ENCODE peak calls at places on chromosomes 6 and 20, in seven cellular contexts. A is heart left ventricle, U is heart right ventricle, R is GM12878, H is cardiac muscle cell, C is adrenal gland, M is ovary. L is an unnamed sample. For H3K27me3, the result is how much of the 10 kb centered on the place peaks cover.

GRCh38 chr6:14383393-14384174 is 266.0 kb downstream of the CD83 start:
- DNase-seq in A (no peak), U (no peak), R (no peak), H (no peak), C (no peak), M (no peak), L (no peak)

GRCh38 chr20:18654448-18654773 is 66.6 kb downstream of the DTD1 start:
- DNase-seq in A (no peak), U (no peak), R (no peak), H (no peak), C (no peak), M (no peak), L (no peak)

GRCh38 chr20:623704-624103 is 13.6 kb upstream of the TCF15 start:
- DNase-seq in A (no peak), U (no peak), R (no peak), H (no peak), C (no peak), M (no peak), L (no peak)

GRCh38 chr6:44284867-44285266 is 14.6 kb downstream of the TMEM151B start:
- DNase-seq in A (no peak), U (no peak), R (no peak), H (no peak), C (no peak), M (no peak), L (no peak)

GRCh38 chr6:35970181-35970580 is 49.3 kb upstream of the SRPK1 start:
- DNase-seq in A (no peak), U (no peak), R (no peak), H (no peak), C (no peak), M (no peak), L (no peak)

GRCh38 chr6:56624046-56624727 is 18.5 kb downstream of the DST start:
- DNase-seq in A (no peak), U (no peak), R (no peak), H (no peak), C (no peak), M (no peak), L (no peak)

GRCh38 chr6:143936347-143936746 is 71.7 kb downstream of the PLAGL1 start:
- DNase-seq in A (no peak), U (no peak), R (no peak), H (no peak), C (no peak), M (no peak), L (no peak)

GRCh38 chr20:20010639-20011500 is 6.3 kb upstream of the NAA20 start:
- DNase-seq in A (no peak), U (no peak), R (no peak), H (no peak), C (no peak), M (no peak), L (no peak)

GRCh38 chr20:46040902-46041535 is 12.0 kb downstream of the SLC12A5 start:
- DNase-seq in A (no peak), U (peak), R (no peak), H (peak), C (peak), M (peak), L (no peak)

GRCh38 chr6:92196320-92196719 is 1223.0 kb downstream of the EPHA7 start:
- DNase-seq in A (no peak), U (no peak), R (no peak), H (no peak), C (no peak), M (no peak), L (no peak)

GRCh38 chr6:141809901-141810300 is 322.8 kb upstream of the GJE1 start:
- DNase-seq in A (no peak), U (no peak), R (no peak), H (no peak), C (no peak), M (no peak), L (no peak)

GRCh38 chr6:31659649-31660223 is 842 bp downstream of the C6orf47 start:
- DNase-seq in A (no peak), U (no peak), R (no peak), H (peak), C (no peak), M (no peak), L (no peak)

GRCh38 chr6:135251416-135251815 is 70.3 kb downstream of the MYB start:
- DNase-seq in A (no peak), U (no peak), R (no peak), H (no peak), C (no peak), M (no peak), L (no peak)

GRCh38 chr6:7615611-7616383 is 25.8 kb downstream of the SNRNP48 start:
- DNase-seq in A (no peak), U (no peak), R (no peak), H (peak), C (peak), M (no peak), L (peak)

GRCh38 chr20:47719625-47720024 is 65.7 kb downstream of the SULF2 start:
- DNase-seq in A (no peak), U (no peak), R (no peak), H (no peak), C (no peak), M (no peak), L (no peak)

GRCh38 chr6:2563635-2564034 is 187.1 kb downstream of the MYLK4 start:
- DNase-seq in A (no peak), U (no peak), R (peak), H (no peak), C (no peak), M (no peak), L (peak)

GRCh38 chr6:24436979-24437378 is 34.2 kb downstream of the MRS2 start:
- DNase-seq in A (no peak), U (no peak), R (no peak), H (no peak), C (no peak), M (no peak), L (no peak)

GRCh38 chr20:41540916-41541315 is 77.3 kb downstream of the CHD6 start:
- DNase-seq in A (no peak), U (no peak), R (no peak), H (no peak), C (no peak), M (no peak), L (no peak)

GRCh38 chr6:108260126-108260808 is 573 bp downstream of the SNX3 start:
- DNase-seq in A (peak), U (no peak), R (peak), H (peak), C (peak), M (no peak), L (no peak)

GRCh38 chr20:52060794-52061714 is 130.5 kb downstream of the ZFP64 start:
- DNase-seq in A (no peak), U (no peak), R (no peak), H (peak), C (no peak), M (no peak), L (no peak)

GRCh38 chr20:34622821-34623451 is 54.0 kb downstream of the PIGU start:
- DNase-seq in A (no peak), U (no peak), R (no peak), H (no peak), C (no peak), M (no peak), L (no peak)

GRCh38 chr6:77457720-77458349 is 5.5 kb downstream of the HTR1B start:
- DNase-seq in A (no peak), U (peak), R (no peak), H (peak), C (peak), M (peak), L (no peak)

GRCh38 chr6:154448448-154449096 is 61.9 kb downstream of the CNKSR3 start:
- DNase-seq in A (no peak), U (no peak), R (no peak), H (peak), C (no peak), M (no peak), L (no peak)

GRCh38 chr6:3013486-3013885 is 13.8 kb downstream of the NQO2 start:
- DNase-seq in A (peak), U (peak), R (no peak), H (no peak), C (peak), M (no peak), L (no peak)

GRCh38 chr6:7087066-7087465 is 20.7 kb upstream of the RREB1 start:
- DNase-seq in A (no peak), U (no peak), R (no peak), H (no peak), C (no peak), M (no peak), L (no peak)

GRCh38 chr6:43761666-43762409 is 8.2 kb upstream of the VEGFA start:
- DNase-seq in A (no peak), U (no peak), R (no peak), H (no peak), C (no peak), M (peak), L (no peak)

GRCh38 chr6:124040655-124041054 is 237.0 kb downstream of the NKAIN2 start:
- DNase-seq in A (no peak), U (no peak), R (no peak), H (no peak), C (no peak), M (no peak), L (no peak)

GRCh38 chr6:33313105-33313708 is 671 bp downstream of the TAPBP start:
- DNase-seq in A (peak), U (peak), R (no peak), H (no peak), C (peak), M (peak), L (no peak)

GRCh38 chr6:121879149-121879548 is 443.7 kb downstream of the GJA1 start:
- DNase-seq in A (no peak), U (no peak), R (no peak), H (no peak), C (no peak), M (no peak), L (no peak)

GRCh38 chr20:43584448-43585138 is 6.1 kb upstream of the IFT52 start:
- DNase-seq in A (no peak), U (no peak), R (no peak), H (peak), C (no peak), M (no peak), L (no peak)

GRCh38 chr6:85865665-85866372 is 223.1 kb upstream of the SYNCRIP start:
- DNase-seq in A (no peak), U (no peak), R (no peak), H (no peak), C (peak), M (no peak), L (no peak)

GRCh38 chr6:10510592-10511367 is 10.4 kb upstream of the GCNT2 start:
- DNase-seq in A (peak), U (peak), R (no peak), H (peak), C (peak), M (no peak), L (no peak)

GRCh38 chr20:62638680-62639406 is 3.5 kb upstream of the SLCO4A1 start:
- DNase-seq in A (no peak), U (no peak), R (no peak), H (no peak), C (no peak), M (no peak), L (no peak)

GRCh38 chr20:62636446-62636845 is 5.9 kb upstream of the SLCO4A1 start:
- DNase-seq in A (peak), U (peak), R (no peak), H (no peak), C (no peak), M (no peak), L (no peak)

GRCh38 chr20:62638055-62638570 is 4.2 kb upstream of the SLCO4A1 start:
- DNase-seq in A (no peak), U (no peak), R (no peak), H (no peak), C (no peak), M (no peak), L (no peak)

GRCh38 chr20:62637110-62637509 is 5.2 kb upstream of the SLCO4A1 start:
- DNase-seq in A (peak), U (peak), R (no peak), H (no peak), C (no peak), M (no peak), L (no peak)

DNA sequence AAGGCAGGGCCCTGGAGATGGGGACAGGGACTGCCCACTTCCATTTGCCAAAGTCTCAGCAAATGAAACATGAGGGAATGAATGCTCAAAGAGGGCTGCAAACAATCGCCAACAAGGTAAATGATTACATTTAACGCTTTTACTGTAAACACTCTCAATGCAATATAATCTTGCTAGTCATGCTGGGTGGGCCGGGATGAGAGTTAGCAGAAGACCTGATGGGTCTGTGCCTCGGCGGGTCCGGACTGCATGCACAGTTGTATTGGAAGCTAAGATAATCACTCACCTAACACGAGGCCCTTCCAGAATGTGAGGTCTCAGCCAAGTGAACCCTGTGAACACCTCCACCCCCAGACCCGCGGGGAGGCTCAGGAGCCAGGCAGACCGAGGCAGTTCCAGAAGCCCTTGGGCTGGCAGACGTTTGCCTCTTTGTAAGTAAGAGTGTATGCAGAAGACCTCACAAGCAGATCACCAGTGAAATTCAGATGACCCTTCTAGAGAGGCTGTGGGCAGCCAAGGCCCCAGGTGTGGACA is 4.7 kb upstream of the SLCO4A1 start:
- DNase-seq in A (no peak), U (peak), R (no peak), H (no peak), C (no peak), M (no peak), L (no peak)
- H3K27me3 ChIP-seq in A (under half), U (under half), R (under half), H (under half), C (under half), M (under half), L (under half)

GRCh38 chr20:37969949-37970855 is 63.1 kb downstream of the TTI1 start:
- DNase-seq in A (no peak), U (no peak), R (no peak), H (peak), C (no peak), M (no peak), L (no peak)

GRCh38 chr20:37971561-37972127 is 61.6 kb downstream of the TTI1 start:
- DNase-seq in A (no peak), U (no peak), R (no peak), H (no peak), C (no peak), M (no peak), L (no peak)

GRCh38 chr20:37970856-37971245 is 62.4 kb downstream of the TTI1 start:
- DNase-seq in A (no peak), U (no peak), R (no peak), H (no peak), C (no peak), M (no peak), L (no peak)

GRCh38 chr20:37973059-37973910 is 60.0 kb downstream of the TTI1 start:
- DNase-seq in A (no peak), U (no peak), R (no peak), H (no peak), C (no peak), M (no peak), L (no peak)

GRCh38 chr20:37972256-37973058 is 60.8 kb downstream of the TTI1 start:
- DNase-seq in A (no peak), U (no peak), R (no peak), H (no peak), C (no peak), M (no peak), L (no peak)
- H3K4me3 ChIP-seq in A (no peak), U (no peak), R (no peak), H (no peak), C (no peak), M (no peak), L (no peak)

GRCh38 chr6:28586273-28586672 is 60.6 kb downstream of the GPX5 start:
- DNase-seq in A (no peak), U (no peak), R (no peak), H (no peak), C (no peak), M (no peak), L (no peak)

GRCh38 chr6:28587746-28588075 is 62.0 kb downstream of the GPX5 start:
- DNase-seq in A (no peak), U (no peak), R (no peak), H (no peak), C (no peak), M (no peak), L (no peak)

GRCh38 chr6:28589234-28589951 is 63.7 kb downstream of the GPX5 start:
- DNase-seq in A (no peak), U (no peak), R (peak), H (peak), C (peak), M (peak), L (peak)

GRCh38 chr6:28585335-28585734 is 59.7 kb downstream of the GPX5 start:
- DNase-seq in A (no peak), U (no peak), R (no peak), H (no peak), C (no peak), M (no peak), L (no peak)

GRCh38 chr6:28587011-28587745 is 61.5 kb downstream of the GPX5 start:
- DNase-seq in A (peak), U (peak), R (no peak), H (peak), C (peak), M (peak), L (peak)
- H3K27me3 ChIP-seq in A (half or more), U (half or more), R (under half), H (under half), C (under half), M (under half), L (under half)

DNA sequence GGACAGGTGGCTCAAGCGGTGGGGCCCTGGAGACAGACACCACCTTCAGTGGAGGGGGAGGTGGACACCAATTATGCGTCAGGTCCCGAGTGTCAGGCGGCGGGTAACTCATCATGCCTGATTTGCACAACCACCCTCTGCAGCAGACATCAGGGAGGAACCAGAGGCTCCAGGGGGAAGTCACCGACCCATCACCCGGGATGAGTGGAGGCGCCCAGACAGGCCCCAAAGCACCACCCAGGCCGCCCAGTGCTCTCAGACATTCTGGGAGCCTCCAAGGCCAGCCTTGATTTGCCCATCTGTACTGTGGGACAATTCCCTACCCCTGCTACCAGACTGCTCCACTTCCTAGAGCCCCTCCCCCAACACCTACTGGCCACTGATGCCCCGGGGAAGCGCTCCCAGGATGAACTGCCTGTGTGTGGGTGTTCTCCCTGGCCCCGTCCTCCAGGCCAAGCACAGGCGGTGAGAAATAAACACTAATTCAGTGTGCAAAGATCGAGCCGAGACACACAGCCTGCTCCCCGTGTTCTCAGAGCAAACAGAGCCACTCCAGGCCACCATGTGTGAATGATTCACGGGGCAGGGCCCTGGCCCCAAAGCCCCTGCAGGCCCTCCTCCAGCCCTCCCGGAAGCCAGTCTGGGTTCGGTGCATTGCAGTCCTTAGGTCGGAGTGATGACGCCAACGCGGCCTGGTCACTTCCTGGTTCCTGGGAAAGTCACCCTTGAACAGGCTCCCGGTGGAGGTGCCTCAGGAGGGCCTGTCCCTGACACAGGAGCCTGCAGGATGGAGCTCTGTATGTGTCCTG is 107.2 kb downstream of the ASXL1 start:
- DNase-seq in A (peak), U (peak), R (no peak), H (no peak), C (peak), M (peak), L (no peak)
- H3K4me3 ChIP-seq in A (no peak), U (no peak), R (no peak), H (no peak), C (no peak), M (no peak), L (no peak)

GRCh38 chr6:140185991-140186390 is 811.5 kb upstream of the CITED2 start:
- DNase-seq in A (no peak), U (no peak), R (no peak), H (no peak), C (no peak), M (no peak), L (no peak)
- H3K27me3 ChIP-seq in A (under half), U (under half), R (under half), H (under half), C (under half), M (under half), L (under half)

GRCh38 chr6:28927856-28928255 is 4.1 kb upstream of the TRIM27 start:
- DNase-seq in A (no peak), U (no peak), R (no peak), H (no peak), C (no peak), M (no peak), L (no peak)
- H3K4me3 ChIP-seq in A (no peak), U (no peak), R (no peak), H (no peak), C (no peak), M (no peak), L (no peak)

GRCh38 chr6:158655569-158656450 is 6.0 kb downstream of the SYTL3 start:
- DNase-seq in A (no peak), U (no peak), R (no peak), H (no peak), C (no peak), M (no peak), L (no peak)
- H3K27me3 ChIP-seq in A (under half), U (under half), R (under half), H (under half), C (under half), M (under half), L (under half)

GRCh38 chr6:136550045-136550329 is 235 bp downstream of the MAP7 start:
- DNase-seq in A (no peak), U (peak), R (no peak), H (peak), C (no peak), M (no peak), L (no peak)
- H3K4me3 ChIP-seq in A (peak), U (peak), R (peak), H (peak), C (no peak), M (peak), L (peak)

L was measured in GM06990.